ENCODE peak calls at places on chromosomes 12 and 14, in ten cellular contexts. One of them, this sample, is unnamed.

GRCh38 chr14:79971330-79971729 is 240.0 kb downstream of the DIO2 start:
- DNase-seq in left cardiac atrium: no peak
- DNase-seq in activated T-helper 1 cell treated with Interleukin-2 at 50 U/mL for 16 hours: no peak
- DNase-seq in mesenchymal stem cell: peak
- DNase-seq in sigmoid colon: no peak
- DNase-seq in progenitor cell of endocrine pancreas: no peak
- DNase-seq in A549: no peak
- DNase-seq in skeletal muscle cell: peak
- DNase-seq in NCI-H345: no peak
- DNase-seq in neural crest cell: no peak
- DNase-seq in this sample: no peak

GRCh38 chr12:54611715-54612116 is 23.0 kb downstream of the LACRT start:
- DNase-seq in left cardiac atrium: no peak
- DNase-seq in activated T-helper 1 cell treated with Interleukin-2 at 50 U/mL for 16 hours: no peak
- DNase-seq in mesenchymal stem cell: no peak
- DNase-seq in sigmoid colon: no peak
- DNase-seq in progenitor cell of endocrine pancreas: no peak
- DNase-seq in A549: no peak
- DNase-seq in skeletal muscle cell: no peak
- DNase-seq in NCI-H345: no peak
- DNase-seq in neural crest cell: no peak
- DNase-seq in this sample: no peak

GRCh38 chr14:80996049-80996901 is 40.9 kb downstream of the TSHR start:
- DNase-seq in left cardiac atrium: no peak
- DNase-seq in activated T-helper 1 cell treated with Interleukin-2 at 50 U/mL for 16 hours: no peak
- DNase-seq in mesenchymal stem cell: peak
- DNase-seq in sigmoid colon: no peak
- DNase-seq in progenitor cell of endocrine pancreas: no peak
- DNase-seq in A549: peak
- DNase-seq in skeletal muscle cell: peak
- DNase-seq in NCI-H345: peak
- DNase-seq in neural crest cell: peak
- DNase-seq in this sample: no peak

GRCh38 chr14:30790827-30791226 is 83.5 kb upstream of the COCH start:
- DNase-seq in left cardiac atrium: no peak
- DNase-seq in activated T-helper 1 cell treated with Interleukin-2 at 50 U/mL for 16 hours: no peak
- DNase-seq in mesenchymal stem cell: no peak
- DNase-seq in sigmoid colon: no peak
- DNase-seq in progenitor cell of endocrine pancreas: no peak
- DNase-seq in A549: no peak
- DNase-seq in skeletal muscle cell: no peak
- DNase-seq in NCI-H345: no peak
- DNase-seq in neural crest cell: no peak
- DNase-seq in this sample: no peak

GRCh38 chr14:103267226-103267625 is 66.8 kb upstream of the EIF5 start:
- DNase-seq in left cardiac atrium: no peak
- DNase-seq in activated T-helper 1 cell treated with Interleukin-2 at 50 U/mL for 16 hours: no peak
- DNase-seq in mesenchymal stem cell: no peak
- DNase-seq in sigmoid colon: no peak
- DNase-seq in progenitor cell of endocrine pancreas: no peak
- DNase-seq in A549: no peak
- DNase-seq in skeletal muscle cell: no peak
- DNase-seq in NCI-H345: no peak
- DNase-seq in neural crest cell: no peak
- DNase-seq in this sample: no peak

GRCh38 chr12:58419905-58420304 is 478.5 kb downstream of the ATP23 start:
- DNase-seq in left cardiac atrium: no peak
- DNase-seq in activated T-helper 1 cell treated with Interleukin-2 at 50 U/mL for 16 hours: no peak
- DNase-seq in mesenchymal stem cell: no peak
- DNase-seq in sigmoid colon: no peak
- DNase-seq in progenitor cell of endocrine pancreas: no peak
- DNase-seq in A549: no peak
- DNase-seq in skeletal muscle cell: no peak
- DNase-seq in NCI-H345: no peak
- DNase-seq in neural crest cell: no peak
- DNase-seq in this sample: no peak

GRCh38 chr14:89621009-89621421 is 204.0 kb upstream of the FOXN3 start:
- DNase-seq in left cardiac atrium: no peak
- DNase-seq in activated T-helper 1 cell treated with Interleukin-2 at 50 U/mL for 16 hours: no peak
- DNase-seq in mesenchymal stem cell: no peak
- DNase-seq in sigmoid colon: no peak
- DNase-seq in progenitor cell of endocrine pancreas: no peak
- DNase-seq in A549: no peak
- DNase-seq in skeletal muscle cell: no peak
- DNase-seq in NCI-H345: no peak
- DNase-seq in neural crest cell: no peak
- DNase-seq in this sample: no peak

GRCh38 chr12:91746976-91747375 is 398.7 kb downstream of the BTG1 start:
- DNase-seq in left cardiac atrium: no peak
- DNase-seq in activated T-helper 1 cell treated with Interleukin-2 at 50 U/mL for 16 hours: no peak
- DNase-seq in mesenchymal stem cell: no peak
- DNase-seq in sigmoid colon: no peak
- DNase-seq in progenitor cell of endocrine pancreas: no peak
- DNase-seq in A549: no peak
- DNase-seq in skeletal muscle cell: no peak
- DNase-seq in NCI-H345: no peak
- DNase-seq in neural crest cell: no peak
- DNase-seq in this sample: no peak

GRCh38 chr14:78143489-78144145 is 26.6 kb upstream of the NRXN3 start:
- DNase-seq in left cardiac atrium: no peak
- DNase-seq in activated T-helper 1 cell treated with Interleukin-2 at 50 U/mL for 16 hours: no peak
- DNase-seq in mesenchymal stem cell: no peak
- DNase-seq in sigmoid colon: no peak
- DNase-seq in progenitor cell of endocrine pancreas: no peak
- DNase-seq in A549: peak
- DNase-seq in skeletal muscle cell: no peak
- DNase-seq in NCI-H345: no peak
- DNase-seq in neural crest cell: no peak
- DNase-seq in this sample: no peak

GRCh38 chr14:54788701-54789100 is 113.9 kb downstream of the GCH1 start:
- DNase-seq in left cardiac atrium: no peak
- DNase-seq in activated T-helper 1 cell treated with Interleukin-2 at 50 U/mL for 16 hours: no peak
- DNase-seq in mesenchymal stem cell: no peak
- DNase-seq in sigmoid colon: no peak
- DNase-seq in progenitor cell of endocrine pancreas: no peak
- DNase-seq in A549: no peak
- DNase-seq in skeletal muscle cell: no peak
- DNase-seq in NCI-H345: no peak
- DNase-seq in neural crest cell: no peak
- DNase-seq in this sample: no peak

GRCh38 chr14:50001999-50002925 is 109.4 kb downstream of the ARF6 start:
- DNase-seq in left cardiac atrium: no peak
- DNase-seq in activated T-helper 1 cell treated with Interleukin-2 at 50 U/mL for 16 hours: peak
- DNase-seq in mesenchymal stem cell: no peak
- DNase-seq in sigmoid colon: no peak
- DNase-seq in progenitor cell of endocrine pancreas: no peak
- DNase-seq in A549: no peak
- DNase-seq in skeletal muscle cell: no peak
- DNase-seq in NCI-H345: no peak
- DNase-seq in neural crest cell: no peak
- DNase-seq in this sample: peak

GRCh38 chr12:34393821-34394150 is 371.5 kb downstream of the ALG10 start:
- DNase-seq in left cardiac atrium: peak
- DNase-seq in activated T-helper 1 cell treated with Interleukin-2 at 50 U/mL for 16 hours: no peak
- DNase-seq in mesenchymal stem cell: no peak
- DNase-seq in sigmoid colon: no peak
- DNase-seq in progenitor cell of endocrine pancreas: no peak
- DNase-seq in A549: no peak
- DNase-seq in skeletal muscle cell: no peak
- DNase-seq in NCI-H345: no peak
- DNase-seq in neural crest cell: no peak
- DNase-seq in this sample: peak

GRCh38 chr12:54407183-54407905 is 11.7 kb downstream of the ITGA5 start:
- DNase-seq in left cardiac atrium: no peak
- DNase-seq in activated T-helper 1 cell treated with Interleukin-2 at 50 U/mL for 16 hours: no peak
- DNase-seq in mesenchymal stem cell: no peak
- DNase-seq in sigmoid colon: no peak
- DNase-seq in progenitor cell of endocrine pancreas: no peak
- DNase-seq in A549: no peak
- DNase-seq in skeletal muscle cell: no peak
- DNase-seq in NCI-H345: no peak
- DNase-seq in neural crest cell: no peak
- DNase-seq in this sample: peak

GRCh38 chr14:68377459-68377858 is 415.4 kb downstream of the ZFP36L1 start:
- DNase-seq in left cardiac atrium: peak
- DNase-seq in activated T-helper 1 cell treated with Interleukin-2 at 50 U/mL for 16 hours: no peak
- DNase-seq in mesenchymal stem cell: no peak
- DNase-seq in sigmoid colon: peak
- DNase-seq in progenitor cell of endocrine pancreas: no peak
- DNase-seq in A549: no peak
- DNase-seq in skeletal muscle cell: no peak
- DNase-seq in NCI-H345: no peak
- DNase-seq in neural crest cell: peak
- DNase-seq in this sample: peak

GRCh38 chr14:91291786-91292405 is 47.4 kb upstream of the GPR68 start:
- DNase-seq in left cardiac atrium: peak
- DNase-seq in activated T-helper 1 cell treated with Interleukin-2 at 50 U/mL for 16 hours: no peak
- DNase-seq in mesenchymal stem cell: no peak
- DNase-seq in sigmoid colon: no peak
- DNase-seq in progenitor cell of endocrine pancreas: no peak
- DNase-seq in A549: no peak
- DNase-seq in skeletal muscle cell: no peak
- DNase-seq in NCI-H345: no peak
- DNase-seq in neural crest cell: no peak
- DNase-seq in this sample: no peak

GRCh38 chr14:99124482-99125104 is 147.4 kb downstream of the BCL11B start:
- DNase-seq in left cardiac atrium: no peak
- DNase-seq in activated T-helper 1 cell treated with Interleukin-2 at 50 U/mL for 16 hours: no peak
- DNase-seq in mesenchymal stem cell: no peak
- DNase-seq in sigmoid colon: peak
- DNase-seq in progenitor cell of endocrine pancreas: no peak
- DNase-seq in A549: no peak
- DNase-seq in skeletal muscle cell: no peak
- DNase-seq in NCI-H345: no peak
- DNase-seq in neural crest cell: no peak
- DNase-seq in this sample: peak

GRCh38 chr14:52661314-52661713 is 34.0 kb downstream of the ERO1A start:
- DNase-seq in left cardiac atrium: no peak
- DNase-seq in activated T-helper 1 cell treated with Interleukin-2 at 50 U/mL for 16 hours: no peak
- DNase-seq in mesenchymal stem cell: no peak
- DNase-seq in sigmoid colon: no peak
- DNase-seq in progenitor cell of endocrine pancreas: no peak
- DNase-seq in A549: no peak
- DNase-seq in skeletal muscle cell: no peak
- DNase-seq in NCI-H345: no peak
- DNase-seq in neural crest cell: no peak
- DNase-seq in this sample: no peak

GRCh38 chr14:29016050-29016900 is 249.7 kb downstream of the FOXG1 start:
- DNase-seq in left cardiac atrium: no peak
- DNase-seq in activated T-helper 1 cell treated with Interleukin-2 at 50 U/mL for 16 hours: no peak
- DNase-seq in mesenchymal stem cell: peak
- DNase-seq in sigmoid colon: no peak
- DNase-seq in progenitor cell of endocrine pancreas: peak
- DNase-seq in A549: no peak
- DNase-seq in skeletal muscle cell: no peak
- DNase-seq in NCI-H345: peak
- DNase-seq in neural crest cell: peak
- DNase-seq in this sample: no peak